ENCODE peak calls at places on chromosome X, in four cellular contexts. One of them, this sample, is unnamed. For H3K27me3, the result is how much of the 10 kb centered on the place peaks cover.

GRCh38 chrX:122092978-122093377 is 1045.6 kb downstream of the GLUD2 start:
- DNase-seq in K562: peak
- DNase-seq in HepG2: no peak
- DNase-seq in H1: no peak
- DNase-seq in this sample: no peak

GRCh38 chrX:148363836-148364235 is 136.6 kb upstream of the AFF2 start:
- DNase-seq in K562: no peak
- DNase-seq in HepG2: peak
- DNase-seq in H1: no peak
- DNase-seq in this sample: no peak

GRCh38 chrX:148310402-148311200 is 189.8 kb upstream of the AFF2 start:
- DNase-seq in K562: no peak
- DNase-seq in HepG2: no peak
- DNase-seq in H1: no peak
- DNase-seq in this sample: no peak

GRCh38 chrX:132676561-132677186 is 187.8 kb upstream of the MBNL3 start:
- DNase-seq in K562: no peak
- DNase-seq in HepG2: no peak
- DNase-seq in H1: no peak
- DNase-seq in this sample: no peak

GRCh38 chrX:66751136-66751782 is 112.4 kb upstream of the EDA2R start:
- DNase-seq in K562: no peak
- DNase-seq in HepG2: no peak
- DNase-seq in H1: no peak
- DNase-seq in this sample: no peak

GRCh38 chrX:107758231-107758766 is 17.3 kb downstream of the TSC22D3 start:
- DNase-seq in K562: no peak
- DNase-seq in HepG2: no peak
- DNase-seq in H1: no peak
- DNase-seq in this sample: no peak

GRCh38 chrX:43968347-43968746 is 4.8 kb downstream of the NDP start:
- DNase-seq in K562: no peak
- DNase-seq in HepG2: no peak
- DNase-seq in H1: no peak
- DNase-seq in this sample: no peak

GRCh38 chrX:133649659-133650058 is 234.4 kb upstream of the GPC4 start:
- DNase-seq in K562: no peak
- DNase-seq in HepG2: no peak
- DNase-seq in H1: peak
- DNase-seq in this sample: no peak

GRCh38 chrX:40434443-40434842 is 146.3 kb upstream of the ATP6AP2 start:
- DNase-seq in K562: no peak
- DNase-seq in HepG2: no peak
- DNase-seq in H1: no peak
- DNase-seq in this sample: no peak

GRCh38 chrX:45727761-45728160 is 527.1 kb upstream of the DIPK2B start:
- DNase-seq in K562: no peak
- DNase-seq in HepG2: no peak
- DNase-seq in H1: no peak
- DNase-seq in this sample: peak

GRCh38 chrX:133085785-133086184 is 11.1 kb downstream of the USP26 start:
- DNase-seq in K562: no peak
- DNase-seq in HepG2: no peak
- DNase-seq in H1: no peak
- DNase-seq in this sample: no peak

GRCh38 chrX:38438321-38438720 is 85.9 kb downstream of the OTC start:
- DNase-seq in K562: no peak
- DNase-seq in HepG2: no peak
- DNase-seq in H1: peak
- DNase-seq in this sample: no peak

GRCh38 chrX:103817502-103817901 is 14.6 kb downstream of the RAB9B start:
- DNase-seq in K562: peak
- DNase-seq in HepG2: peak
- DNase-seq in H1: no peak
- DNase-seq in this sample: peak

GRCh38 chrX:68843992-68844391 is 15.2 kb downstream of the EFNB1 start:
- DNase-seq in K562: no peak
- DNase-seq in HepG2: no peak
- DNase-seq in H1: no peak
- DNase-seq in this sample: no peak

GRCh38 chrX:44954562-44954961 is 81.6 kb downstream of the KDM6A start:
- DNase-seq in K562: no peak
- DNase-seq in HepG2: no peak
- DNase-seq in H1: no peak
- DNase-seq in this sample: peak

GRCh38 chrX:14352511-14352910 is 176.8 kb upstream of the GLRA2 start:
- DNase-seq in K562: no peak
- DNase-seq in HepG2: no peak
- DNase-seq in H1: no peak
- DNase-seq in this sample: no peak
- TF ChIP-seq JUN in K562: no peak
- TF ChIP-seq JUN in HepG2: no peak
- TF ChIP-seq JUN in H1: no peak
- TF ChIP-seq JUN in this sample: no peak

GRCh38 chrX:152959626-152960025 is 34.3 kb downstream of the PNMA5 start:
- DNase-seq in K562: no peak
- DNase-seq in HepG2: no peak
- DNase-seq in H1: no peak
- DNase-seq in this sample: no peak
- H3K27me3 ChIP-seq in K562: under half
- H3K27me3 ChIP-seq in HepG2: under half
- H3K27me3 ChIP-seq in H1: under half
- H3K27me3 ChIP-seq in this sample: under half

GRCh38 chrX:11113731-11114130 is 2.6 kb downstream of the HCCS start:
- DNase-seq in K562: no peak
- DNase-seq in HepG2: no peak
- DNase-seq in H1: no peak
- DNase-seq in this sample: peak

GRCh38 chrX:11111947-11112346 is 815 bp downstream of the HCCS start:
- DNase-seq in K562: no peak
- DNase-seq in HepG2: no peak
- DNase-seq in H1: no peak
- DNase-seq in this sample: no peak

GRCh38 chrX:11108253-11108941 is 2.7 kb upstream of the HCCS start:
- DNase-seq in K562: no peak
- DNase-seq in HepG2: no peak
- DNase-seq in H1: no peak
- DNase-seq in this sample: no peak

GRCh38 chrX:11109968-11110367 is 1.2 kb upstream of the HCCS start:
- DNase-seq in K562: no peak
- DNase-seq in HepG2: no peak
- DNase-seq in H1: no peak
- DNase-seq in this sample: no peak

GRCh38 chrX:11111038-11111851 is at the start of gene HCCS:
- DNase-seq in K562: peak
- DNase-seq in HepG2: peak
- DNase-seq in H1: peak
- DNase-seq in this sample: peak
- TF ChIP-seq POLR2A in K562: peak
- TF ChIP-seq POLR2A in HepG2: peak
- TF ChIP-seq POLR2A in H1: peak
- TF ChIP-seq POLR2A in this sample: no peak

GRCh38 chrX:71198066-71198465 is 25.0 kb upstream of the GJB1 start:
- DNase-seq in K562: no peak
- DNase-seq in HepG2: no peak
- DNase-seq in H1: no peak
- DNase-seq in this sample: no peak

GRCh38 chrX:71191253-71191652 is 31.8 kb upstream of the GJB1 start:
- DNase-seq in K562: no peak
- DNase-seq in HepG2: no peak
- DNase-seq in H1: no peak
- DNase-seq in this sample: peak

GRCh38 chrX:71199252-71199651 is 23.8 kb upstream of the GJB1 start:
- DNase-seq in K562: no peak
- DNase-seq in HepG2: no peak
- DNase-seq in H1: no peak
- DNase-seq in this sample: no peak

DNA sequence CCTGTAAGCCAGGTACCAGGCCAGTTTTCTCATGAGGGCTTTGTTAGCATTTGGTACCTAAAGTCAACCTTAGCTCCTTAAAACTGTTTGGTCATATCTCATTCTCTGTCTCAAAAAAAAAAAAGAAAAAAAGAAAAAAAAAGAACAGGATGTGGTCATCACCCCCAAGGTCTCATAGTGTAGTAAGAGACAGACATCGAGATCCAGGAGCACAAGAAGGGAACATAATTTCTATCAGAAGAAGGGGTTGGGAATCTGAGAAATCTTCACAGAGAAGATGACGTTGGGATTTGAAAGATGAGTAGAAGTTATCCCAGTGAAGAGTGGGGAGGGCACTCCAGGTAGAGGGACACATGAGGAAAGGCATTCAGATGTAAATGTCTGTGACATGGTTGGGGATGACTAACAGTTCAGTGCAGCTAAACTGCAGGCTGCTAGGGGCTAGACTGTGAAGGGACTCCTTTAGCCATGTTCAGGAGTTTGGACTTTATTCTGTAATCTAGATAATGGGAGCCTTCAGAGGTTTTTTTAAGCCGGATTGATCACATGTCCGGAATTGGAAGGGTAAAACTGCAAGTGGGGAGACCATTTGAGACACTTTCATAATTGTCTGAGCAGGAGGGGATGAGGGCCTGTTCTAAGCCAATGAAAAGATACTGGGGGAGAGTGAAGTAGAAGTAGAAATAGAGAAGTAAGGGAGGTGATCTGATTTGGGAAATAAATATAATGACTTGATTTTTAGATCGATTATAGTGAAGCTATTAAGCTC is 26.9 kb upstream of the GJB1 start:
- DNase-seq in K562: no peak
- DNase-seq in HepG2: no peak
- DNase-seq in H1: no peak
- DNase-seq in this sample: no peak
- TF ChIP-seq JUN in K562: no peak
- TF ChIP-seq JUN in HepG2: no peak
- TF ChIP-seq JUN in H1: no peak
- TF ChIP-seq JUN in this sample: no peak

GRCh38 chrX:72001906-72002305 is 91.3 kb downstream of the NHSL2 start:
- DNase-seq in K562: no peak
- DNase-seq in HepG2: no peak
- DNase-seq in H1: no peak
- DNase-seq in this sample: no peak

GRCh38 chrX:72003811-72004750 is 93.4 kb downstream of the NHSL2 start:
- DNase-seq in K562: no peak
- DNase-seq in HepG2: no peak
- DNase-seq in H1: peak
- DNase-seq in this sample: peak

GRCh38 chrX:72002886-72003285 is 92.2 kb downstream of the NHSL2 start:
- DNase-seq in K562: no peak
- DNase-seq in HepG2: no peak
- DNase-seq in H1: no peak
- DNase-seq in this sample: no peak

GRCh38 chrX:72006461-72006860 is 95.8 kb downstream of the NHSL2 start:
- DNase-seq in K562: no peak
- DNase-seq in HepG2: no peak
- DNase-seq in H1: no peak
- DNase-seq in this sample: no peak

DNA sequence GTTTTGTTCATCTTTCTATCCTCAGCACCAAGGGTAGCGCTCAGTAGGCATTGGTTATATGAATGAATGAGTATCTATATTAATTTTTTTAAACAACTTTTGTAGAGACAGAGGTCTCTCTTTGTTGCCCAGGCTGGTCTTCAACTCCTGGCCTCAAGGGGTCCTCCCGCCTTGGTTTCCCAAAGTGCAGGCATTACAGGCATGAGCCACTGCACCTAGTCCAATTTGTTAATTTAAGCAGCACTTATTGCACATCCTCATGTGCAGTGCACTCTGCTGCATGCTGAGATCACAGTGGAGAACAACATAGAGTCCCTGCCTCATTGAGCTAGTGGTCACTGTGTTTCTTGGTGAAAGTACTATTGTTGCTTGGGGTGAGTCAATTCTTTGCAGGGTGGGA is 94.4 kb downstream of the NHSL2 start:
- DNase-seq in K562: no peak
- DNase-seq in HepG2: no peak
- DNase-seq in H1: no peak
- DNase-seq in this sample: no peak
- H3K27me3 ChIP-seq in K562: under half
- H3K27me3 ChIP-seq in HepG2: under half
- H3K27me3 ChIP-seq in H1: under half
- H3K27me3 ChIP-seq in this sample: under half

DNA sequence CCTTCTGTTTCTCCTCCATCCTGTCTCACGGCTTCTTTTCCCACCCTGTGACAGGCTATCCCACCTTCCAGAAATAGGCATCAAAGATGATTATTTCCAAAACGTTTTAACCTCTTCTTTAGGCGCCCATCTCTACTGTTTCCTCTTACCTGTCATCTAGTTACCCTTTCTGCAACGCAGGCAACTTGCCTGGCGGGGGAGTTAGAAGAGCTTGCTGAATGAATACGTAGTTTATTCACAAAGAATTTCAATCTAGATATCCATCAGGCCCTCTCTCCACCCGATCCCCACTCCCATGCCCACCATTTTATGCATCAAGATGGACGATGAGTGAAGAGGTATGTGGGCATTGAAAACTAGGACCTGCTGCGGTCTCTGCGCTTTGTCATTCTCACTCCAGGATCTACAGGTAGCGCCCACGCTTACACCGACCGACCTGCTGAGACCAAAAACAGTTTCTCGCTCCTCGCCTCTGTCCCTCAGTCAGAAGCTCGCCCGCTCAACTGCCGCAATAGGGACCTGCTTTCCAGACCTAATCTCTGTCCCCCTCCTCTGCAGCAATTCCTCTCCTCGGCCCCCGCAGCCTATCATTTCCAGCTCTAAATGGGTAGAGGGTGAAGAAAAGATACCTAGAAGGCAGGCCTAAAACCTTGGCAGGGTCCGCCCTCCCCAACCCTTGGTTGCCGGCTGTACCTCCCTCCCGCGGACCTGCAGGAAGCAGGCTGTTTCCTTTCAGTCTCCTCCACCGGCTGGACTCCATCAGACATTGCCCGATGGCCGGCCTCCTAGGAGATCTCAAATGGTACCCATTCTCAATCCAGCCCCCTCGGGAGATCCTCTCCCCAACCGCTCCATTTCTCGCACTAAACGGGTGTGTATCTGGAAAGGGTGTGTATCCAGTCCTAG is 624 bp downstream of the BEX5 start:
- DNase-seq in K562: no peak
- DNase-seq in HepG2: no peak
- DNase-seq in H1: peak
- DNase-seq in this sample: peak
- TF ChIP-seq POLR2A in K562: no peak
- TF ChIP-seq POLR2A in HepG2: no peak
- TF ChIP-seq POLR2A in H1: no peak
- TF ChIP-seq POLR2A in this sample: no peak

GRCh38 chrX:50747471-50747900 is 66.5 kb downstream of the SHROOM4 start:
- DNase-seq in K562: peak
- DNase-seq in HepG2: peak
- DNase-seq in H1: no peak
- DNase-seq in this sample: peak
- TF ChIP-seq JUN in K562: no peak
- TF ChIP-seq JUN in HepG2: no peak
- TF ChIP-seq JUN in H1: no peak
- TF ChIP-seq JUN in this sample: no peak

DNA sequence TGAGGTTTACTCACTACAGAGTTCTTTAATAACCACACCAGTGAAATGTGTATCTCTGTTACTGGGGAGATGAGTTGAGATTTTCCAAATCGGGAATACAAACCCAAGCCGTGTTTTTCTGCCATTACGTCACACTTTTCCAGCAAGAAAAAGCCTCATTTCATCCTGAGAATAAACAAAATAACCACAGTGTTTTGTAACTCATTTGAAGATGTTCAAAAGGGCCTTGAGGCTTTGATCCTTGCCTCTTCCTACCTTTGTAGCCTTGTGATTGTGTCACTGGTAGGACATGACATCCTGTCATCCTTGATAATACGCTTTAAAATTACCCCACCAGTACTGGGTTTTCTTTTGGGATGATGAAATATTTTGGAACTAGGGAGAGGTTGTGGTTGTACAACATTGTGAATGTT is 2.9 kb downstream of the USP11 start:
- DNase-seq in K562: no peak
- DNase-seq in HepG2: peak
- DNase-seq in H1: no peak
- DNase-seq in this sample: no peak
- H3K27me3 ChIP-seq in K562: under half
- H3K27me3 ChIP-seq in HepG2: under half
- H3K27me3 ChIP-seq in H1: under half
- H3K27me3 ChIP-seq in this sample: under half